ENCODE peak calls at places on chromosomes 4 and X, in nine cellular contexts. U is PC-3, S is lower leg skin, Y is tibial nerve, F is left ventricle myocardium inferior, G is AG04450, T is AG10803, X is tibial artery, A is foreskin fibroblast. R is an unnamed sample.

GRCh38 chr4:10050171-10051120 is 29.1 kb upstream of the SLC2A9 start:
- DNase-seq in U (no peak), S (no peak), Y (no peak), F (no peak), G (no peak), T (no peak), X (no peak), A (no peak), R (no peak)

GRCh38 chr4:52873191-52873590 is 11.1 kb downstream of the RASL11B start:
- DNase-seq in U (peak; percentile 33), S (no peak), Y (no peak), F (no peak), G (no peak), T (no peak), X (no peak), A (no peak), R (no peak)

GRCh38 chr4:87657525-87657924 is 7.4 kb downstream of the DMP1 start:
- DNase-seq in U (peak; percentile 71), S (no peak), Y (no peak), F (no peak), G (no peak), T (peak; percentile 43), X (no peak), A (peak; percentile 28), R (peak; percentile 42)

GRCh38 chr4:85050736-85051135 is 84.2 kb upstream of the WDFY3 start:
- DNase-seq in U (no peak), S (no peak), Y (no peak), F (no peak), G (no peak), T (no peak), X (no peak), A (no peak), R (no peak)

GRCh38 chrX:136745215-136746173 is 35.2 kb downstream of the ARHGEF6 start:
- DNase-seq in U (no peak), S (no peak), Y (no peak), F (no peak), G (no peak), T (peak; percentile 36), X (no peak), A (no peak), R (no peak)

GRCh38 chrX:39409246-39409917 is 608.1 kb downstream of the MID1IP1 start:
- DNase-seq in U (no peak), S (no peak), Y (no peak), F (no peak), G (no peak), T (no peak), X (no peak), A (no peak), R (no peak)

GRCh38 chrX:12245650-12246645 is 107.7 kb downstream of the FRMPD4 start:
- DNase-seq in U (peak; percentile 4), S (no peak), Y (no peak), F (no peak), G (no peak), T (peak; percentile 93), X (no peak), A (peak; percentile 56), R (peak; percentile 53)

GRCh38 chr4:98963538-98964433 is 31.7 kb upstream of the METAP1 start:
- DNase-seq in U (peak; percentile 23), S (no peak), Y (no peak), F (no peak), G (no peak), T (no peak), X (no peak), A (no peak), R (no peak)

GRCh38 chrX:46737462-46737861 is 21.5 kb downstream of the SLC9A7 start:
- DNase-seq in U (peak; percentile 6), S (no peak), Y (no peak), F (no peak), G (no peak), T (peak; percentile 87), X (no peak), A (no peak), R (peak; percentile 61)

GRCh38 chr4:65033899-65034298 is 624.6 kb upstream of the TECRL start:
- DNase-seq in U (peak; percentile 53), S (no peak), Y (no peak), F (no peak), G (no peak), T (no peak), X (no peak), A (no peak), R (no peak)

GRCh38 chr4:142021181-142021580 is 384.8 kb downstream of the IL15 start:
- DNase-seq in U (no peak), S (no peak), Y (no peak), F (no peak), G (no peak), T (peak; percentile 63), X (no peak), A (no peak), R (no peak)

GRCh38 chr4:61462451-61463326 is 262.6 kb downstream of the ADGRL3 start:
- DNase-seq in U (peak; percentile 96), S (no peak), Y (no peak), F (no peak), G (no peak), T (no peak), X (no peak), A (peak; percentile 35), R (peak; percentile 58)

GRCh38 chrX:42290608-42291007 is 367.3 kb upstream of the CASK start:
- DNase-seq in U (peak; percentile 4), S (no peak), Y (no peak), F (no peak), G (no peak), T (peak; percentile 2), X (no peak), A (no peak), R (peak; percentile 3)

GRCh38 chr4:122146652-122147051 is 5.5 kb upstream of the BLTP1 start:
- DNase-seq in U (no peak), S (no peak), Y (no peak), F (no peak), G (no peak), T (no peak), X (no peak), A (no peak), R (no peak)
- TF ChIP-seq CTCF in U (no peak), S (no peak), Y (no peak), F (no peak), G (no peak), T (no peak), X (no peak), A (no peak), R (no peak)

GRCh38 chrX:49043987-49044281 is 777 bp upstream of the TFE3 start:
- DNase-seq in U (no peak), S (no peak), Y (no peak), F (no peak), G (no peak), T (no peak), X (no peak), A (no peak), R (no peak)
- H3K4me3 ChIP-seq in U (peak overlapping the region; percentile 64), S (no peak overlapping the region), Y (no peak overlapping the region), F (peak overlapping the region; percentile 52), G (peak overlapping the region; percentile 40), T (peak overlapping the region; percentile 15), X (no peak overlapping the region), A (peak overlapping the region; percentile 34), R (peak overlapping the region; percentile 25)

DNA sequence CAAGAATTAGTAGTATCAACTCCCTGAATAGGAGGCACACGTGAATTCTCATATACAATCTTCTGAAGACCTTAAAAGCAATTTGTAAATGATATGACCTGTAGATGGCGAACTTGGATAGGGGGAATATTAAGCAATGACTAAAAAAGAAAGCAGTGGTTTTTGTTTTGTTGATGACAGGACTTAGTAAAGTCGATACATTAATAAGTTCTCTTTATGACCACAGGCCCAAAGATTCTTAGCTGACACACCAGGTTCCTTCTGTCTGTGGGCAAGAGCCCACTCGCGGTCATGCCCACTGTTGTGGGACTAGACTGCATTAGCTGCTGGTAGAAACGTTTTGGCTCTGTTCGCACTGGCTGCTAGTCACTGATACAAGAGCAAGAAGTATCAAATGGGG is 30.8 kb downstream of the ALPK1 start:
- DNase-seq in U (peak; percentile 72), S (no peak), Y (no peak), F (no peak), G (peak; percentile 29), T (peak; percentile 60), X (no peak), A (peak; percentile 32), R (peak; percentile 71)
- TF ChIP-seq CTCF in U (peak; percentile 66), S (no peak), Y (peak; percentile 41), F (peak; percentile 64), G (peak; percentile 69), T (peak; percentile 70), X (no peak), A (peak; percentile 39), R (peak; percentile 59)

GRCh38 chr4:26459756-26460530 is 30.3 kb downstream of the CCKAR start:
- DNase-seq in U (no peak), S (no peak), Y (no peak), F (no peak), G (peak; percentile 63), T (peak; percentile 61), X (no peak), A (peak; percentile 65), R (peak; percentile 40)
- H3K4me3 ChIP-seq in U (no peak overlapping the region), S (no peak overlapping the region), Y (no peak overlapping the region), F (no peak overlapping the region), G (no peak overlapping the region), T (no peak overlapping the region), X (no peak overlapping the region), A (no peak overlapping the region), R (no peak overlapping the region)

GRCh38 chr4:6150046-6150735 is 50.2 kb downstream of the JAKMIP1 start:
- DNase-seq in U (no peak), S (no peak), Y (no peak), F (no peak), G (no peak), T (no peak), X (no peak), A (no peak), R (no peak)
- TF ChIP-seq CTCF in U (no peak), S (no peak), Y (no peak), F (no peak), G (no peak), T (no peak), X (no peak), A (no peak), R (no peak)

GRCh38 chr4:8200302-8200975 is 1.3 kb downstream of the SH3TC1 start:
- DNase-seq in U (no peak), S (peak; percentile 64), Y (peak; percentile 74), F (peak; percentile 82), G (no peak), T (no peak), X (peak; percentile 65), A (no peak), R (peak; percentile 86)

GRCh38 chr4:8197521-8197920 is 1.6 kb upstream of the SH3TC1 start:
- DNase-seq in U (no peak), S (no peak), Y (no peak), F (no peak), G (no peak), T (no peak), X (no peak), A (no peak), R (no peak)

GRCh38 chr4:8198906-8199593 is at the start of gene SH3TC1:
- DNase-seq in U (peak; percentile 87), S (peak; percentile 81), Y (peak; percentile 71), F (peak; percentile 89), G (peak; percentile 62), T (peak; percentile 63), X (peak; percentile 85), A (peak; percentile 85), R (peak; percentile 93)

GRCh38 chr4:8199594-8200301 is 658 bp downstream of the SH3TC1 start:
- DNase-seq in U (no peak), S (no peak), Y (no peak), F (no peak), G (no peak), T (no peak), X (no peak), A (no peak), R (peak; percentile 28)

GRCh38 chr4:8198206-8198905 is 734 bp upstream of the SH3TC1 start:
- DNase-seq in U (no peak), S (peak; percentile 70), Y (no peak), F (no peak), G (no peak), T (no peak), X (no peak), A (no peak), R (no peak)
- H3K4me3 ChIP-seq in U (peak overlapping the region; percentile 69), S (no peak overlapping the region), Y (no peak overlapping the region), F (peak overlapping the region; percentile 66), G (no peak overlapping the region), T (no peak overlapping the region), X (no peak overlapping the region), A (no peak overlapping the region), R (no peak overlapping the region)

R was measured in fibroblast of villous mesenchyme.